ENCODE peak calls at places on chromosomes 13 and 19, in ten cellular contexts. F, C, A, M, E, S, I, B, U and L are unnamed samples.

GRCh38 chr19:43957891-43958290 is 6.9 kb downstream of the ZNF221 start:
- DNase-seq in A (no peak), S (peak; percentile 85), U (peak; percentile 69), M (no peak), C (no peak), F (peak; percentile 89), I (no peak), E (no peak), B (no peak), L (no peak)

GRCh38 chr13:39501711-39502324 is 101.2 kb downstream of the LHFPL6 start:
- DNase-seq in A (no peak), M (peak; percentile 77), I (no peak), F (no peak), S (no peak), E (peak; percentile 53), C (no peak), B (peak; percentile 2), U (no peak), L (no peak)

GRCh38 chr13:59681630-59682311 is 482.0 kb downstream of the DIAPH3 start:
- DNase-seq in M (no peak), B (no peak), E (no peak), F (no peak), U (peak; percentile 46), A (no peak), S (peak; percentile 8), I (no peak), C (no peak), L (no peak)

GRCh38 chr19:18626906-18627305 is 9.9 kb upstream of the KLHL26 start:
- DNase-seq in C (no peak), E (no peak), I (no peak), A (no peak), F (no peak), U (no peak), S (no peak), B (no peak), M (no peak), L (no peak)

GRCh38 chr13:25608181-25608580 is 236.4 kb downstream of the ATP8A2 start:
- DNase-seq in S (peak; percentile 2), B (no peak), I (no peak), A (no peak), F (no peak), U (no peak), E (no peak), C (no peak), M (no peak), L (no peak)

GRCh38 chr19:12996542-12997094 is 1.3 kb downstream of the NFIX start:
- DNase-seq in C (no peak), F (peak; percentile 22), S (peak; percentile 74), A (no peak), E (peak; percentile 73), U (peak; percentile 64), M (peak; percentile 62), I (no peak), B (peak; percentile 56), L (peak; percentile 66)

GRCh38 chr19:10044390-10044789 is 31.1 kb downstream of the RDH8 start:
- DNase-seq in F (no peak), E (no peak), M (no peak), I (peak; percentile 18), C (no peak), U (no peak), S (no peak), B (no peak), A (no peak), L (no peak)

GRCh38 chr19:11651062-11651461 is 53.8 kb downstream of the ZNF627 start:
- DNase-seq in E (no peak), F (no peak), B (no peak), I (no peak), U (no peak), M (no peak), A (no peak), S (no peak), C (no peak), L (no peak)

GRCh38 chr19:16078311-16078758 is 2.0 kb downstream of the TPM4 start:
- DNase-seq in E (peak; percentile 61), I (peak; percentile 53), M (peak; percentile 40), F (peak; percentile 69), A (no peak), S (peak; percentile 88), U (peak; percentile 67), C (no peak), B (no peak), L (no peak)

GRCh38 chr13:79352107-79352506 is 53.9 kb downstream of the RBM26 start:
- DNase-seq in S (peak; percentile 13), B (no peak), F (peak; percentile 34), U (peak; percentile 14), I (no peak), M (no peak), C (no peak), A (no peak), E (no peak), L (no peak)

GRCh38 chr13:30824651-30825050 is 81.4 kb upstream of the MEDAG start:
- DNase-seq in M (no peak), I (no peak), A (no peak), E (peak; percentile 44), U (no peak), F (no peak), S (no peak), C (no peak), B (no peak), L (no peak)

GRCh38 chr13:29908917-29909755 is 58.7 kb upstream of the UBL3 start:
- DNase-seq in I (no peak), C (no peak), S (peak; percentile 17), U (no peak), B (no peak), A (no peak), F (no peak), E (no peak), M (no peak), L (no peak)

GRCh38 chr13:28494537-28494860 is 429 bp downstream of the FLT1 start:
- DNase-seq in A (no peak), E (peak; percentile 65), I (no peak), S (peak; percentile 59), U (peak; percentile 56), M (peak; percentile 26), F (no peak), C (no peak), B (no peak), L (no peak)

GRCh38 chr19:51546650-51547396 is 15.4 kb upstream of the SIGLEC6 start:
- DNase-seq in E (no peak), C (no peak), I (peak; percentile 1), S (peak; percentile 20), U (no peak), M (no peak), B (no peak), A (no peak), F (peak; percentile 9), L (no peak)

GRCh38 chr13:75550159-75550567 is 572 bp downstream of the UCHL3 start:
- DNase-seq in M (no peak), C (peak; percentile 12), E (peak; percentile 10), F (peak; percentile 87), A (no peak), B (peak; percentile 43), S (peak; percentile 91), U (peak; percentile 81), I (peak; percentile 10), L (no peak)

GRCh38 chr13:86447479-86447878 is 648.3 kb upstream of the SLITRK6 start:
- DNase-seq in M (no peak), I (no peak), F (no peak), E (no peak), U (no peak), S (no peak), B (no peak), C (no peak), A (no peak), L (no peak)

GRCh38 chr19:18091217-18091608 is 4.5 kb upstream of the IL12RB1 start:
- DNase-seq in C (peak; percentile 85), F (no peak), E (no peak), U (no peak), S (no peak), M (peak; percentile 67), I (peak; percentile 93), A (peak; percentile 43), B (peak; percentile 18), L (peak; percentile 46)

GRCh38 chr19:35509018-35509652 is 4.3 kb downstream of the DMKN start:
- DNase-seq in B (peak; percentile 86), U (no peak), E (peak; percentile 62), F (no peak), M (no peak), A (no peak), I (peak; percentile 41), S (peak; percentile 38), C (peak; percentile 28), L (no peak)

GRCh38 chr19:48630289-48631036 is 6.7 kb downstream of the DBP start:
- DNase-seq in E (peak; percentile 80), S (peak; percentile 63), U (no peak), I (no peak), C (no peak), B (peak; percentile 42), F (no peak), A (peak; percentile 68), M (peak; percentile 89), L (peak; percentile 64)
- H3K4me1 ChIP-seq in E (peaks cover 23% of the 10 kb centered on the region), S (peaks cover 28% of the 10 kb centered on the region), U (peaks cover 29% of the 10 kb centered on the region), I (peaks cover 33% of the 10 kb centered on the region), C (peaks cover 29% of the 10 kb centered on the region), B (peaks cover 39% of the 10 kb centered on the region), F (peaks cover 39% of the 10 kb centered on the region), A (peaks cover 49% of the 10 kb centered on the region), M (peaks cover 42% of the 10 kb centered on the region), L (peaks cover 52% of the 10 kb centered on the region)

DNA sequence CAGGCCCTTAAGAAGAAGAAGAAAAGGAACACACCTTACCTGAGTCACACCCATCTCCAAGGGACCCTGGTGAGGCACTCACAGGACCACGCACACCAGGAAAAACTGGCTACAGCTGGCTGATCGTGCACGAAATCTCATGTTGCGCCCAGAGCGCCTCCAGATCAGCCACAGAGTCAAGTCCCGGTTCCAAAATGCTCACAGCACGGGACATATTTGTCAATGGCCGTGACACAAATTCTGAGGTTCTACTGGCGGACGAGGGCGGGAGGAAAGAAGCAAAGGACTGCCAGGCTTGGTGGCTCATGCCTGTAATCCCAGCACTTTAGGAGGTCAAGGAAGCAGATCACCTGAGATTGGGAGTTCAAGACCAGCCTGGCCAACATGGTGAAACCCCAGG is 21.5 kb downstream of the SH3GL1 start:
- DNase-seq in A (peak; percentile 16), F (no peak), I (no peak), B (peak; percentile 34), C (no peak), U (no peak), M (no peak), S (no peak), E (no peak), L (no peak)
- H3K4me1 ChIP-seq in A (peaks cover 64% of the 10 kb centered on the region), F (peaks cover 46% of the 10 kb centered on the region), I (peaks cover 61% of the 10 kb centered on the region), B (peaks cover 66% of the 10 kb centered on the region), C (peaks cover 50% of the 10 kb centered on the region), U (peaks cover 40% of the 10 kb centered on the region), M (peaks cover 44% of the 10 kb centered on the region), S (peaks cover 38% of the 10 kb centered on the region), E (peaks cover 23% of the 10 kb centered on the region), L (peaks cover 70% of the 10 kb centered on the region)

GRCh38 chr13:110310541-110311491 is 3.7 kb downstream of the COL4A2 start:
- DNase-seq in A (no peak), F (no peak), B (no peak), M (no peak), S (no peak), I (no peak), C (no peak), E (no peak), U (no peak), L (no peak)
- H3K4me1 ChIP-seq in A (peaks cover 7% of the 10 kb centered on the region), F (peaks cover 28% of the 10 kb centered on the region), B (peaks cover 66% of the 10 kb centered on the region), M (peaks cover 54% of the 10 kb centered on the region), S (peaks cover 25% of the 10 kb centered on the region), I (no peaks in the 10 kb centered on the region), C (no peaks in the 10 kb centered on the region), E (peaks cover 17% of the 10 kb centered on the region), U (peaks cover 56% of the 10 kb centered on the region), L (peaks cover 11% of the 10 kb centered on the region)

DNA sequence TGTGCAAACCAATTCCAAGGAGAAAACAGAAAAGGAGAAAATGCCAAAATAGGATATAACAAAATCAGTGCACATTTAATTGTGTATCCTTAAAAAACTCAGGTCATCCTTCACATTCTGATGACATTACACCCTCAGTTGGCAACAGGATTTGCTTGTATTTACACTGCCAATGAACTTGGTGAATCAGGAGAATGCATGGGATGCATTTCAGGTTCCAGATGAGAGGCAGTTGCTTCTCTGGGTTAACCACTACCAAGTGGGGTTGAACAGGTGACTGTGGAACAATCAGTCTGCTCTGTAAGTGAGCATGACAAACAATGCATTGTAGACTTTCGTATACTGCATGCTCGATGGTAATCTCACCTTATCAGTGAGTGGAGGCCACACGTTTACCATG is 79.1 kb downstream of the STARD13 start:
- DNase-seq in S (peak; percentile 79), M (no peak), F (peak; percentile 76), A (no peak), C (no peak), B (no peak), U (peak; percentile 34), E (no peak), I (no peak), L (no peak)
- H3K4me1 ChIP-seq in S (peaks cover 47% of the 10 kb centered on the region), M (peaks cover 27% of the 10 kb centered on the region), F (peaks cover 30% of the 10 kb centered on the region), A (peaks cover 31% of the 10 kb centered on the region), C (no peaks in the 10 kb centered on the region), B (peaks cover 41% of the 10 kb centered on the region), U (peaks cover 35% of the 10 kb centered on the region), E (peaks cover 6% of the 10 kb centered on the region), I (no peaks in the 10 kb centered on the region), L (peaks cover 42% of the 10 kb centered on the region)